ENCODE peak calls at places on chromosome 12, in eight cellular contexts. E, G, B, R, T, X, F and M are unnamed samples.
A peak's percentile ranks its signal among the peaks of the same experiment; 100 is the strongest.

GRCh38 chr12:107564946-107565345 is 120.7 kb upstream of the PWP1 start:
- DNase-seq in X (no peak), E (no peak), B (no peak), G (no peak), F (no peak), T (peak; percentile 30), R (peak; percentile 64), M (no peak)

GRCh38 chr12:49863946-49864816 is 21.3 kb upstream of the BCDIN3D start:
- DNase-seq in B (no peak), F (no peak), G (no peak), T (no peak), X (no peak), E (no peak), R (no peak), M (no peak)

GRCh38 chr12:82504411-82504810 is 146.1 kb downstream of the METTL25 start:
- DNase-seq in E (no peak), X (no peak), B (no peak), R (no peak), T (no peak), G (no peak), F (no peak), M (no peak)

GRCh38 chr12:67354322-67354721 is 85.2 kb downstream of the CAND1 start:
- DNase-seq in E (peak; percentile 21), G (no peak), R (no peak), F (no peak), T (no peak), B (no peak), X (no peak), M (no peak)

GRCh38 chr12:15928345-15928744 is 17.2 kb downstream of the DERA start:
- DNase-seq in B (no peak), T (no peak), R (no peak), F (no peak), G (no peak), X (no peak), E (no peak), M (no peak)

GRCh38 chr12:96387981-96388380 is 12.3 kb downstream of the CDK17 start:
- DNase-seq in X (no peak), T (no peak), F (no peak), E (no peak), B (no peak), G (no peak), R (no peak), M (no peak)

GRCh38 chr12:121980892-121981272 is 40.8 kb upstream of the BCL7A start:
- DNase-seq in T (no peak), X (no peak), G (peak; percentile 25), R (no peak), F (no peak), E (no peak), B (no peak), M (no peak)

GRCh38 chr12:10721654-10722501 is 1.2 kb downstream of the YBX3 start:
- DNase-seq in G (peak; percentile 88), F (peak; percentile 97), R (peak; percentile 63), T (peak; percentile 93), E (peak; percentile 96), X (peak; percentile 89), B (peak; percentile 94), M (peak; percentile 87)

GRCh38 chr12:75611041-75611440 is 99.6 kb upstream of the KRR1 start:
- DNase-seq in B (no peak), X (peak; percentile 52), R (no peak), G (no peak), T (no peak), E (no peak), F (no peak), M (no peak)

GRCh38 chr12:80190001-80190400 is 90.7 kb downstream of the OTOGL start:
- DNase-seq in F (no peak), R (no peak), X (no peak), G (no peak), E (no peak), T (no peak), B (no peak), M (no peak)

GRCh38 chr12:122979001-122979907 is 1.2 kb upstream of the ARL6IP4 start:
- DNase-seq in R (no peak), B (no peak), F (peak; percentile 56), T (no peak), X (no peak), E (no peak), G (no peak), M (no peak)

GRCh38 chr12:124909831-124910560 is 4.5 kb downstream of the UBC start:
- DNase-seq in G (no peak), E (no peak), B (no peak), F (no peak), X (no peak), T (peak; percentile 30), R (no peak), M (no peak)

GRCh38 chr12:108724054-108724889 is 7.0 kb downstream of the CORO1C start:
- DNase-seq in R (no peak), F (no peak), E (peak; percentile 63), X (no peak), T (no peak), B (no peak), G (no peak), M (no peak)

GRCh38 chr12:47773062-47773857 is at the start of gene SLC48A1:
- DNase-seq in E (no peak), X (peak; percentile 80), F (peak; percentile 94), B (peak; percentile 67), G (peak; percentile 91), R (peak; percentile 93), T (peak; percentile 91), M (peak; percentile 80)

GRCh38 chr12:52628111-52628507 is 9.8 kb upstream of the KRT73 start:
- DNase-seq in E (no peak), F (no peak), X (no peak), G (no peak), R (no peak), B (no peak), T (no peak), M (no peak)

DNA sequence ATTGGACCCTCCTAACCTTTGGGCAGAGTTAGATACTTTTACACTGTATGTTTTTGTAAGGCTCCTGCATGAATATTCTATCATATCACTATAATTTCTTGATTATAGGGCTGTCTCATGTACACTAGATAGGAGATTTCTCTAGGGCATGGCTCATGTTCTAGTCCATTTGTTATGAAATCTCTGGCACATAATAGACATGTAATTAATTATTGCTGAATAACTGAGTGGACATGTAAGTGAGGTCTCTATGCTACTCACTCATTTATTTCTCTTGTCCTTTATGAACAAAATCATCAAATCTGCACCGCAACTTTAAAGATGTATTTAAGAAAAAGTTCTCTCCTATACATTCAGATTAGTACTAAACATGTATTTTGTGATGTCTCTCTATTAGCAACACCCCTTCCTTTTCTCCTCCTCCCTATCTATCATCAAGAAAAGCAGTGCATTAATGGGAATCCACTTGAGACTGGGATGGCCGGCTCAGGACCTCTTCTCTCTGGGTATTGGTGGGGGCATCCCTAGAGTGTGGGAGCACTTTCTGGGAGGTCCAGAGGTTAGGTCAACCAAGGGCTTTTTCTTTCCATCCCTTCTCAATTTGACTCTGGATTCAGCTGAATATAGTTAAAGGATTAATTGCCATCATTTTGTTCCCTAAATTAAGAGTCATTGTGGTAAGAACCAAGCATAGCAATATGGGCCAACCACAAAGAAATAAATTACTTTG is 168.0 kb upstream of the HMGA2 start:
- DNase-seq in X (no peak), R (no peak), F (no peak), G (no peak), E (no peak), T (no peak), B (no peak), M (no peak)
- H3K9me3 ChIP-seq in X (no peaks in the 10 kb centered on the region), R (no peaks in the 10 kb centered on the region), F (no peaks in the 10 kb centered on the region), G (no peaks in the 10 kb centered on the region), E (no peaks in the 10 kb centered on the region), T (no peaks in the 10 kb centered on the region), B (no peaks in the 10 kb centered on the region), M (no peaks in the 10 kb centered on the region)

DNA sequence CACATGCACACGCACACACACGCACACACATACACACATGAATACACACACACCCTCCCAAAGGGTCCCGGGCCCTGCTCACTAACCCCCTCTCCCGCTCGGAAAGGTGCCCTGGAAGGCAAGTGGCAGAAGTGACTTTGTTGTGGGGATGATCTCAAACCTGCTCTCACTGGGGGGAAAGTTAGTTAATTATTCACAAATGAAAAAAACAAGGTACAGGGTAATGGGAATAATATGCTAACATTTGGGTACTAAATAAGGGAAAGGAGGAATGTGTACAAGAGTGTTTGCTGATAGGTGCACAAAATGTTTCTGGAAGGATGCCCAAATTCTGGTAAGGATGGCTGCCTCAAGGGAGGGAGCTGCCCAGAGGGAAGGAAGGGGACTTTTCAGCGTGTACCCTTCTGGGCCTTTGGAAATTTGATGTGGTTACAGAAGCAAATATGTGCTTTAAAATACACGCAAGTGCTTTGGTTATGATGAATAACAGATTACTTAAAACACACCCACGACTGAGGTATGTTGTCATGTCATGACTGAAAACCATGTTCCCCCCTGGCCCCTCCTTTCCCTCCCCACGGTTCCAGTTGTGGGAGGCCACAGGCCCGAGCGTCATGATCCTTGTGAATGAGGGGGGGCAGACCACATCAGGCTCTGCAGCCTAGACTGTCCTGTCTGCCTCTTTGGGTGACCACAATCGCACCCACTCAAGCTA is 43.3 kb upstream of the PLEKHG6 start:
- DNase-seq in T (no peak), X (no peak), G (peak; percentile 32), R (no peak), E (no peak), B (peak; percentile 64), F (peak; percentile 39), M (no peak)
- TF ChIP-seq CTCF in T (no peak), X (no peak), G (no peak), R (no peak), E (no peak), B (no peak), F (no peak), M (no peak)

GRCh38 chr12:91053951-91054715 is 3.7 kb downstream of the KERA start:
- DNase-seq in F (no peak), B (no peak), G (no peak), X (no peak), E (no peak), R (no peak), T (peak; percentile 38), M (no peak)
- H3K9me3 ChIP-seq in F (no peaks in the 10 kb centered on the region), B (no peaks in the 10 kb centered on the region), G (no peaks in the 10 kb centered on the region), X (no peaks in the 10 kb centered on the region), E (no peaks in the 10 kb centered on the region), R (no peaks in the 10 kb centered on the region), T (no peaks in the 10 kb centered on the region), M (no peaks in the 10 kb centered on the region)

DNA sequence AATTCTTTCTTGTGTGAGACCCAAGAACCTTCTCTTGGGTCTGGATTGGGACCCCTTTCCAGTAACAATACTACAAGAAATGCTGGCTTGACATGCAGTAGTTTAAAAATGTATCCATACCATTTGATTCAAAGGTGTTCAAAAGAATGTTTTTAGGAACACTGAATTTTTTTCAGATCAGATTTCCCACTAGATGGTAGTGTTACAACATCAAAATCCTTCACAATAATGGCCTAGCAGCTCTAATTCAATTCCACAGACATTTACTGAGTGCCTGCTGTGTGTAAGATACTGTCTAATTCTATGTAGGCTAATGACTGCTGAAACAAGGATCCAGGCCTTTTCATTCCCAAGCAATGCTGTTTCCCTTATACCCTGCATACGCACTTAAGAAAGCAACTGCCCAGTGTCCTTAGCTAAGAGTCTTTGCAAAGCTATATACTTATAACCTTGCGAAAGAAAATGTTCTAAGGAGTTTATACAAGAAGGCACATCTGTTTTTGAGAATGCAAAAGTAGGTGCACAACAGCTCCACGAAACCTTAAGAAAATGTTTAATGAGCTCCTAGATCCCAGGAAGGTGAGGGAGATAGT is 50.7 kb upstream of the PKP2 start:
- DNase-seq in R (peak; percentile 43), B (no peak), T (peak; percentile 56), E (no peak), F (no peak), G (no peak), X (no peak), M (no peak)
- TF ChIP-seq CTCF in R (peak; percentile 50), B (no peak), T (peak; percentile 73), E (no peak), F (no peak), G (no peak), X (peak; percentile 21), M (no peak)